ENCODE peak calls at places on chromosomes 7 and 10, in four cellular contexts. One of them, this sample, is unnamed.

GRCh38 chr10:33655165-33655815 is 320.8 kb upstream of the NRP1 start:
- DNase-seq in brain microvascular endothelial cell: no peak
- DNase-seq in GM12878: no peak
- DNase-seq in DND-41: no peak
- DNase-seq in this sample: no peak

GRCh38 chr10:91705948-91706670 is 73.2 kb upstream of the PPP1R3C start:
- DNase-seq in brain microvascular endothelial cell: no peak
- DNase-seq in GM12878: no peak
- DNase-seq in DND-41: no peak
- DNase-seq in this sample: no peak

GRCh38 chr7:18770154-18770807 is 274.7 kb downstream of the HDAC9 start:
- DNase-seq in brain microvascular endothelial cell: peak; percentile 84
- DNase-seq in GM12878: no peak
- DNase-seq in DND-41: no peak
- DNase-seq in this sample: no peak

GRCh38 chr7:95101422-95101821 is 194.0 kb downstream of the PPP1R9A start:
- DNase-seq in brain microvascular endothelial cell: no peak
- DNase-seq in GM12878: no peak
- DNase-seq in DND-41: no peak
- DNase-seq in this sample: no peak

GRCh38 chr10:21715531-21716195 is 181.6 kb downstream of the MLLT10 start:
- DNase-seq in brain microvascular endothelial cell: no peak
- DNase-seq in GM12878: no peak
- DNase-seq in DND-41: no peak
- DNase-seq in this sample: no peak

GRCh38 chr10:87705339-87705738 is 45.7 kb downstream of the PAPSS2 start:
- DNase-seq in brain microvascular endothelial cell: no peak
- DNase-seq in GM12878: no peak
- DNase-seq in DND-41: no peak
- DNase-seq in this sample: no peak

GRCh38 chr10:107275806-107276205 is 111.3 kb upstream of the SORCS1 start:
- DNase-seq in brain microvascular endothelial cell: no peak
- DNase-seq in GM12878: no peak
- DNase-seq in DND-41: no peak
- DNase-seq in this sample: no peak

GRCh38 chr10:72567421-72567820 is 58.5 kb downstream of the MICU1 start:
- DNase-seq in brain microvascular endothelial cell: peak; percentile 20
- DNase-seq in GM12878: no peak
- DNase-seq in DND-41: no peak
- DNase-seq in this sample: no peak

GRCh38 chr7:131665021-131665420 is 108.6 kb upstream of the PODXL start:
- DNase-seq in brain microvascular endothelial cell: no peak
- DNase-seq in GM12878: no peak
- DNase-seq in DND-41: no peak
- DNase-seq in this sample: no peak

GRCh38 chr7:29106128-29106988 is 40.0 kb downstream of the CPVL start:
- DNase-seq in brain microvascular endothelial cell: peak; percentile 62
- DNase-seq in GM12878: no peak
- DNase-seq in DND-41: peak; percentile 63
- DNase-seq in this sample: no peak

GRCh38 chr10:31314256-31315183 is 4.5 kb upstream of the ZEB1 start:
- DNase-seq in brain microvascular endothelial cell: no peak
- DNase-seq in GM12878: no peak
- DNase-seq in DND-41: no peak
- DNase-seq in this sample: no peak

GRCh38 chr10:16602104-16602735 is 80.5 kb upstream of the C1QL3 start:
- DNase-seq in brain microvascular endothelial cell: peak; percentile 6
- DNase-seq in GM12878: no peak
- DNase-seq in DND-41: no peak
- DNase-seq in this sample: no peak

GRCh38 chr10:26157734-26158133 is 58.8 kb upstream of the GAD2 start:
- DNase-seq in brain microvascular endothelial cell: no peak
- DNase-seq in GM12878: no peak
- DNase-seq in DND-41: peak; percentile 12
- DNase-seq in this sample: no peak

GRCh38 chr7:33868151-33868550 is 37.2 kb upstream of the BMPER start:
- DNase-seq in brain microvascular endothelial cell: peak; percentile 69
- DNase-seq in GM12878: no peak
- DNase-seq in DND-41: no peak
- DNase-seq in this sample: no peak

GRCh38 chr7:29274156-29275017 is 79.8 kb downstream of the CHN2 start:
- DNase-seq in brain microvascular endothelial cell: no peak
- DNase-seq in GM12878: no peak
- DNase-seq in DND-41: no peak
- DNase-seq in this sample: no peak

GRCh38 chr7:149238051-149238450 is 1.4 kb upstream of the ZNF212 start:
- DNase-seq in brain microvascular endothelial cell: no peak
- DNase-seq in GM12878: no peak
- DNase-seq in DND-41: no peak
- DNase-seq in this sample: no peak

GRCh38 chr10:67476201-67476600 is 219.8 kb downstream of the CTNNA3 start:
- DNase-seq in brain microvascular endothelial cell: no peak
- DNase-seq in GM12878: no peak
- DNase-seq in DND-41: no peak
- DNase-seq in this sample: no peak

GRCh38 chr7:69746383-69746782 is 148.1 kb downstream of the AUTS2 start:
- DNase-seq in brain microvascular endothelial cell: no peak
- DNase-seq in GM12878: no peak
- DNase-seq in DND-41: no peak
- DNase-seq in this sample: no peak

GRCh38 chr10:98265403-98266378 is 2.3 kb downstream of the LOXL4 start:
- DNase-seq in brain microvascular endothelial cell: no peak
- DNase-seq in GM12878: no peak
- DNase-seq in DND-41: no peak
- DNase-seq in this sample: no peak

GRCh38 chr10:115514895-115515294 is 421.7 kb downstream of the ATRNL1 start:
- DNase-seq in brain microvascular endothelial cell: no peak
- DNase-seq in GM12878: no peak
- DNase-seq in DND-41: no peak
- DNase-seq in this sample: no peak

GRCh38 chr7:108001759-108002725 is 919 bp downstream of the LAMB1 start:
- DNase-seq in brain microvascular endothelial cell: no peak
- DNase-seq in GM12878: no peak
- DNase-seq in DND-41: no peak
- DNase-seq in this sample: no peak

GRCh38 chr10:123570051-123570897 is 95.9 kb upstream of the GPR26 start:
- DNase-seq in brain microvascular endothelial cell: no peak
- DNase-seq in GM12878: no peak
- DNase-seq in DND-41: no peak
- DNase-seq in this sample: no peak

GRCh38 chr10:93745411-93746065 is 12.2 kb upstream of the LGI1 start:
- DNase-seq in brain microvascular endothelial cell: no peak
- DNase-seq in GM12878: no peak
- DNase-seq in DND-41: no peak
- DNase-seq in this sample: no peak

GRCh38 chr10:96991313-96991841 is 159.3 kb downstream of the LCOR start:
- DNase-seq in brain microvascular endothelial cell: peak; percentile 67
- DNase-seq in GM12878: no peak
- DNase-seq in DND-41: no peak
- DNase-seq in this sample: no peak

GRCh38 chr10:21961847-21962246 is 41.7 kb downstream of the DNAJC1 start:
- DNase-seq in brain microvascular endothelial cell: no peak
- DNase-seq in GM12878: no peak
- DNase-seq in DND-41: no peak
- DNase-seq in this sample: no peak

GRCh38 chr10:3407208-3407607 is 234.6 kb upstream of the PITRM1 start:
- DNase-seq in brain microvascular endothelial cell: no peak
- DNase-seq in GM12878: no peak
- DNase-seq in DND-41: no peak
- DNase-seq in this sample: no peak

GRCh38 chr7:88218836-88219605 is 817 bp downstream of the SRI start:
- DNase-seq in brain microvascular endothelial cell: peak; percentile 44
- DNase-seq in GM12878: peak; percentile 27
- DNase-seq in DND-41: peak; percentile 44
- DNase-seq in this sample: peak; percentile 51

GRCh38 chr10:100735345-100736143 is 9.8 kb upstream of the PAX2 start:
- DNase-seq in brain microvascular endothelial cell: no peak
- DNase-seq in GM12878: no peak
- DNase-seq in DND-41: no peak
- DNase-seq in this sample: no peak

GRCh38 chr7:4277936-4278335 is 404.2 kb upstream of the FOXK1 start:
- DNase-seq in brain microvascular endothelial cell: no peak
- DNase-seq in GM12878: no peak
- DNase-seq in DND-41: no peak
- DNase-seq in this sample: no peak

GRCh38 chr7:105837765-105838241 is 38.6 kb downstream of the ATXN7L1 start:
- DNase-seq in brain microvascular endothelial cell: no peak
- DNase-seq in GM12878: no peak
- DNase-seq in DND-41: no peak
- DNase-seq in this sample: no peak

GRCh38 chr10:2633630-2634029 is 433.7 kb upstream of the PFKP start:
- DNase-seq in brain microvascular endothelial cell: no peak
- DNase-seq in GM12878: no peak
- DNase-seq in DND-41: no peak
- DNase-seq in this sample: no peak

GRCh38 chr7:77461246-77461645 is 45.1 kb upstream of the GSAP start:
- DNase-seq in brain microvascular endothelial cell: no peak
- DNase-seq in GM12878: no peak
- DNase-seq in DND-41: no peak
- DNase-seq in this sample: no peak

GRCh38 chr7:44430054-44430453 is 60.4 kb downstream of the NUDCD3 start:
- DNase-seq in brain microvascular endothelial cell: no peak
- DNase-seq in GM12878: no peak
- DNase-seq in DND-41: no peak
- DNase-seq in this sample: no peak

GRCh38 chr10:102542800-102543418 is 39.1 kb downstream of the SUFU start:
- DNase-seq in brain microvascular endothelial cell: no peak
- DNase-seq in GM12878: no peak
- DNase-seq in DND-41: no peak
- DNase-seq in this sample: no peak

GRCh38 chr7:106165328-106165727 is 53.2 kb upstream of the SYPL1 start:
- DNase-seq in brain microvascular endothelial cell: peak; percentile 82
- DNase-seq in GM12878: no peak
- DNase-seq in DND-41: no peak
- DNase-seq in this sample: no peak

GRCh38 chr10:11560076-11560709 is 51.3 kb downstream of the USP6NL start:
- DNase-seq in brain microvascular endothelial cell: no peak
- DNase-seq in GM12878: peak; percentile 35
- DNase-seq in DND-41: no peak
- DNase-seq in this sample: no peak

GRCh38 chr10:114271779-114272167 is 32.7 kb downstream of the VWA2 start:
- DNase-seq in brain microvascular endothelial cell: peak; percentile 94
- DNase-seq in GM12878: no peak
- DNase-seq in DND-41: no peak
- DNase-seq in this sample: no peak

GRCh38 chr7:44177570-44178131 is 11.6 kb downstream of the GCK start:
- DNase-seq in brain microvascular endothelial cell: peak; percentile 28
- DNase-seq in GM12878: no peak
- DNase-seq in DND-41: no peak
- DNase-seq in this sample: no peak

GRCh38 chr7:66016131-66016461 is 34.1 kb upstream of the GUSB start:
- DNase-seq in brain microvascular endothelial cell: no peak
- DNase-seq in GM12878: no peak
- DNase-seq in DND-41: no peak
- DNase-seq in this sample: no peak

GRCh38 chr10:75877877-75878276 is 446.5 kb downstream of the LRMDA start:
- DNase-seq in brain microvascular endothelial cell: no peak
- DNase-seq in GM12878: no peak
- DNase-seq in DND-41: no peak
- DNase-seq in this sample: no peak
- H3K4me3 ChIP-seq in brain microvascular endothelial cell: no peak overlapping the region
- H3K4me3 ChIP-seq in GM12878: no peak overlapping the region
- H3K4me3 ChIP-seq in DND-41: no peak overlapping the region
- H3K4me3 ChIP-seq in this sample: no peak overlapping the region

DNA sequence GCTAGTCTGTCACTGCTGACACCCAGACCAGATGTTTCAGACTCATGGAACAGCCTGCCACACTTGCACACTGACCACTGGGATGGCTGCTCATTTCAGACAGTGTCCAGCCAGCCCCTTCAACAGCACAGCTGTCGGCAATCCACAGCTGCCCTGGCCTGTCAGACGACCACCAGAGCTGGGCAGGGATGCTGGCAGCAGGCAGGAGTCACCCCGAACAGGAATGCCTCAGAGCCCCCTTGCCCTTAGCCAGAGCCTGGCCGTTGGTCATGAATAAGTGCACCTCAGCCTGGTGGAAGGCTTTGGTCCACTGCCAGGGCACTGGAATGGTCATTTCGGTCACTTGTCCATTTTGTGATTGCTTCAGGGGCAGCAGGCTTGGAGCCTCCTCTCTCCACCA is 149.6 kb upstream of the TCERG1L start:
- DNase-seq in brain microvascular endothelial cell: no peak
- DNase-seq in GM12878: no peak
- DNase-seq in DND-41: no peak
- DNase-seq in this sample: no peak
- H3K27ac ChIP-seq in brain microvascular endothelial cell: no peak overlapping the region
- H3K27ac ChIP-seq in GM12878: no peak overlapping the region
- H3K27ac ChIP-seq in DND-41: no peak overlapping the region
- H3K27ac ChIP-seq in this sample: no peak overlapping the region

GRCh38 chr7:101916041-101916800 is 98.8 kb downstream of the CUX1 start:
- DNase-seq in brain microvascular endothelial cell: no peak
- DNase-seq in GM12878: no peak
- DNase-seq in DND-41: no peak
- DNase-seq in this sample: no peak

GRCh38 chr7:101913247-101913721 is 95.9 kb downstream of the CUX1 start:
- DNase-seq in brain microvascular endothelial cell: no peak
- DNase-seq in GM12878: no peak
- DNase-seq in DND-41: no peak
- DNase-seq in this sample: no peak

GRCh38 chr7:101913876-101914275 is 96.5 kb downstream of the CUX1 start:
- DNase-seq in brain microvascular endothelial cell: no peak
- DNase-seq in GM12878: no peak
- DNase-seq in DND-41: no peak
- DNase-seq in this sample: no peak

GRCh38 chr7:101916876-101917275 is 99.5 kb downstream of the CUX1 start:
- DNase-seq in brain microvascular endothelial cell: no peak
- DNase-seq in GM12878: no peak
- DNase-seq in DND-41: no peak
- DNase-seq in this sample: no peak

DNA sequence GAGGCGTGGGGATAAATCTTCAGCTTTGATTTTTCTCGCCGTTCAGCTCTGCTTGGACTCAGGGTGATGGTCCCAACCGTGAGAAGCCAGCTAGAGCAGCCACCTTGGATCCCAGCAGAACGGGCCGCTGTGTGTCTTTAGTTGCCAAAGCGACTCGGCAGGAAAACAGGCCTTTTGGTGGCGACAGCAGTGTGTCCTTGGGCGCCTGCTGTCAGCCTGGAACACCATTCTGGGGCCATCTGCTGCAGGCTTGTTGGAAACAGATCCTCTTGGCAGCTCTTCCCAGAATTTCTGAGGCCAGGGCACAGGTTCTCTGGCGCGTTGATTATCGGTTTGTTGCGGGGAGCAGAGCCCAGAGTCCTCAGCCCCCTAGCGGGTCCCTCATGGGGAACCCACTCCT is 97.6 kb downstream of the CUX1 start:
- DNase-seq in brain microvascular endothelial cell: no peak
- DNase-seq in GM12878: no peak
- DNase-seq in DND-41: no peak
- DNase-seq in this sample: no peak
- H3K4me3 ChIP-seq in brain microvascular endothelial cell: no peak overlapping the region
- H3K4me3 ChIP-seq in GM12878: no peak overlapping the region
- H3K4me3 ChIP-seq in DND-41: no peak overlapping the region
- H3K4me3 ChIP-seq in this sample: no peak overlapping the region

GRCh38 chr7:2956526-2957368 is 86.9 kb downstream of the CARD11 start:
- DNase-seq in brain microvascular endothelial cell: peak; percentile 50
- DNase-seq in GM12878: no peak
- DNase-seq in DND-41: peak; percentile 43
- DNase-seq in this sample: no peak
- H3K27ac ChIP-seq in brain microvascular endothelial cell: no peak overlapping the region
- H3K27ac ChIP-seq in GM12878: no peak overlapping the region
- H3K27ac ChIP-seq in DND-41: no peak overlapping the region
- H3K27ac ChIP-seq in this sample: no peak overlapping the region